ENCODE peak calls at places on chromosomes 6 and 20, in seven cellular contexts. L, U, I, P, Z, T and E are unnamed samples.

GRCh38 chr6:87968435-87969278 is 79.0 kb upstream of the SPACA1 start:
- DNase-seq in L (peak), U (no peak), I (no peak), P (peak), Z (peak), T (peak), E (no peak)

GRCh38 chr6:108690326-108691000 is 129.7 kb downstream of the FOXO3 start:
- DNase-seq in L (no peak), U (peak), I (no peak), P (peak), Z (no peak), T (no peak), E (no peak)

GRCh38 chr6:30683137-30683979 is 3.1 kb downstream of the PPP1R18 start:
- DNase-seq in L (no peak), U (no peak), I (no peak), P (peak), Z (no peak), T (no peak), E (no peak)

GRCh38 chr6:132712366-132712765 is 1.5 kb downstream of the VNN1 start:
- DNase-seq in L (no peak), U (peak), I (no peak), P (peak), Z (no peak), T (no peak), E (no peak)

GRCh38 chr6:111992851-111993250 is 61.1 kb upstream of the CCN6 start:
- DNase-seq in L (no peak), U (peak), I (no peak), P (no peak), Z (no peak), T (no peak), E (no peak)

GRCh38 chr6:121442591-121442990 is 7.1 kb downstream of the GJA1 start:
- DNase-seq in L (no peak), U (no peak), I (no peak), P (no peak), Z (no peak), T (no peak), E (no peak)

GRCh38 chr6:102717737-102718427 is 1324.4 kb downstream of the GRIK2 start:
- DNase-seq in L (peak), U (no peak), I (no peak), P (no peak), Z (no peak), T (no peak), E (peak)

GRCh38 chr20:5570031-5570430 is 180.2 kb upstream of the SHLD1 start:
- DNase-seq in L (no peak), U (no peak), I (no peak), P (no peak), Z (no peak), T (no peak), E (no peak)

GRCh38 chr6:57013501-57013900 is 33.0 kb upstream of the KIAA1586 start:
- DNase-seq in L (no peak), U (peak), I (no peak), P (peak), Z (no peak), T (peak), E (no peak)

GRCh38 chr20:54294094-54294493 is 86.2 kb downstream of the PFDN4 start:
- DNase-seq in L (no peak), U (no peak), I (no peak), P (no peak), Z (no peak), T (no peak), E (no peak)

GRCh38 chr6:17580518-17581048 is 19.5 kb upstream of the FAM8A1 start:
- DNase-seq in L (no peak), U (no peak), I (no peak), P (no peak), Z (peak), T (peak), E (no peak)

GRCh38 chr6:127855542-127856159 is 45.2 kb downstream of the THEMIS start:
- DNase-seq in L (peak), U (peak), I (no peak), P (peak), Z (no peak), T (peak), E (no peak)

GRCh38 chr6:33995046-33995872 is 150.6 kb downstream of the GRM4 start:
- DNase-seq in L (no peak), U (no peak), I (no peak), P (no peak), Z (peak), T (no peak), E (no peak)

GRCh38 chr6:56245903-56246351 is 1.5 kb downstream of the COL21A1 start:
- DNase-seq in L (no peak), U (peak), I (no peak), P (no peak), Z (no peak), T (no peak), E (no peak)

GRCh38 chr6:144321839-144322591 is 36.9 kb downstream of the UTRN start:
- DNase-seq in L (peak), U (peak), I (no peak), P (peak), Z (no peak), T (no peak), E (no peak)

GRCh38 chr20:63540417-63541186 is 3.4 kb upstream of the PTK6 start:
- DNase-seq in L (no peak), U (peak), I (no peak), P (peak), Z (no peak), T (no peak), E (no peak)

GRCh38 chr6:134420638-134421181 is 102.8 kb upstream of the SGK1 start:
- DNase-seq in L (peak), U (peak), I (no peak), P (peak), Z (no peak), T (peak), E (no peak)

GRCh38 chr20:31710423-31711250 is 12.0 kb downstream of the BCL2L1 start:
- DNase-seq in L (no peak), U (no peak), I (no peak), P (no peak), Z (no peak), T (no peak), E (no peak)

DNA sequence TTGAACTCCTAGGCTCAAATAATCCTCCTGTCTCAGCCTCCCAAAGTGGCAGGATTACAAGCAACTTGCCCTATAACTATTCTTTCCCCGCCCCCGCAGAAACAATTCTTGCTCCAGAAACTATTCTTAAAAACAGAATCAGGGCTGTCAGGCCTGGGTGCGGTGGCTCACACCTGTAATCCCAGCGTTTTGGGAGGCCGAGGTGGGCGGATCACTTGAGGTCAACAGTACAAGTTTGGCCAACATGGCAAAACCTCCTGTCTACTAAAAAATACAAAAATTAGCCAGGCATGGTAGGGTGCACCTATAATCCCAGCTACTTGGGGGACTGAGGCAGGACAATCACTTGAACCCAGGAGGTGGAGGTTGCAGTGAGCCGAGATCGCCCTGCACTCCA is 31.2 kb downstream of the SAMHD1 start:
- DNase-seq in L (no peak), U (no peak), I (no peak), P (no peak), Z (no peak), T (no peak), E (no peak)
- H2BK120ac ChIP-seq in L (no peak), U (no peak), I (no peak), P (no peak), Z (no peak), T (no peak), E (no peak)

DNA sequence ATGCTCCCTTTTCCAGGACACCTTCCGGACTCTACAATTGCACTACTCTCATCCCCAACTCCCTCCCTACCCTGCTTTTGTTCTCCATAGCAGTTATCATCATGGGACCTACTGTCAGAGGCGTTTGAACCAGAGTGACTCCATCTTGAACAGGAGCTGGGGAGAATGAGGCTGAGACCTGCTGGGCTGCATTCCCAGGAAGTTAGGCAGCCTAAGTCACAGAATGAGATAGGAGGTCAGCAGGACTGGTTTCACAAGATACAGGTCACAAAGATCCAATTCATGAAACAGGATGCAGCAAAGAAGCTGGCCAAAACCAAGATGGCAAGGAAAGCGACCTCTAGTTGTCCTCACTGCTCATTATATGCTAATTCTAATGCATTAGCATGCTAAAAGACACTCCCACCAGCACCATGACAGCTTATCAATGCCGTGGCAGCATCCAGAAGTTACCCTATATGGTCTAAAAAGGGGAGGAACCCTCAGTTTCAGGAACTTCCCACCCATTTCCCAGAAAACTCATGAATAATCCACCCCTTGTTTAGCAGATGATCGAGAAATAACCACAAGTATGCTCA is 15.7 kb downstream of the SLC13A3 start:
- DNase-seq in L (peak), U (no peak), I (no peak), P (no peak), Z (no peak), T (peak), E (no peak)
- H2BK120ac ChIP-seq in L (no peak), U (no peak), I (no peak), P (no peak), Z (no peak), T (no peak), E (no peak)

GRCh38 chr20:47315339-47315662 is 41.2 kb downstream of the ZMYND8 start:
- DNase-seq in L (peak), U (peak), I (no peak), P (peak), Z (no peak), T (no peak), E (no peak)
- H2BK120ac ChIP-seq in L (no peak), U (peak), I (no peak), P (peak), Z (no peak), T (peak), E (no peak)

DNA sequence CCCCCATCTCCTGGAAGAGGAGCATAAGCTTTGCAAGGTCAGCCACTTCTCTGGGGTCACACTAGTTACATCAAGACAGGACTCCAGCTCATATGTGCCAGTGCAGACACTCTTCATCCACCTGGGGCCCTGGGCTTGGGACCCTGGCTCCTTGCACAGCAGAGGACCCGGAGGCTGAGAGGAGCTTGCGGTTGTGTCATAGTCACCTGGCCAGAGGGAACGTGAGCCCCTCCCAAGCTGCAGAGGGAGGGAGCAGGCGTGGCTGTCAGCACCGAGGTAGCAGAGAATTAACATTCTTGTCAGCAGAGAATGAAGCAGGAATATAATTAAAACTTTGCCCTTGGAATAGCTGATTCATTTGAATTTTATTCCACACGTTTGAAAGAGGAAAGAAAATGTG is 36.7 kb downstream of the BCAS4 start:
- DNase-seq in L (no peak), U (no peak), I (no peak), P (no peak), Z (no peak), T (no peak), E (no peak)
- H2BK120ac ChIP-seq in L (no peak), U (no peak), I (no peak), P (no peak), Z (no peak), T (no peak), E (no peak)

DNA sequence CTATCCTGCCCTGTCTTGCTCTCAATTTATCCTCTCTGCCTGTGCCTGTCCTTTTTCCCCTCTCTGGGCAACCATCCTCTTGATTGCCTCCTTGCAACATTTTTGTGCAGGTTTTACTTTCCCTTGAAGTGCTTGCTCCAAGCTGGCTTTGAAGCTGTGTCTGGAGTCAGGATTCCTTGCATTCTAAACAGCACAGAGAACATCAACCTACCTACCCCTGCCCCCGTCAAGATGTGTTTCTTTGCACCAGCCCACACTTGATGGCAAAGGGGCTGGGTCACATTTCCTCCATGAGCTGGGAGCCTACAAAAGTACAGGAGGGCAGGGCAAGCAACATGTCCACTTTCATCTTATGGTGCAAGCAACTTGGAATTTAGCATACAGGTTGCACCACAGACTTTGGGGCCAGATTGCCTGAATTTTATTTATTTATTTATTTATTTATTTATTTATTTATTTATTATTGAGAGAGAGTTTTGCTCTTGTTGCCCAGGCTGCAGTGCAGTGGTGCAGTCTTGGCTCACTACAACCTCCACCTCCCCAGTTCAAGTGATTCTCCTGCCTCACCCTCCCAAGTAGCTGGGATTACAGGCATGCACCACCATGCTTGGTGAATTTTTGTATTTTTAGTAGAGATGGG is 206.3 kb downstream of the COL19A1 start:
- DNase-seq in L (peak), U (no peak), I (no peak), P (no peak), Z (no peak), T (no peak), E (no peak)
- H2BK120ac ChIP-seq in L (no peak), U (no peak), I (no peak), P (no peak), Z (no peak), T (no peak), E (no peak)

GRCh38 chr6:169189686-169190085 is 64.0 kb downstream of the THBS2 start:
- DNase-seq in L (no peak), U (peak), I (no peak), P (no peak), Z (no peak), T (no peak), E (no peak)
- H2BK120ac ChIP-seq in L (no peak), U (peak), I (no peak), P (no peak), Z (no peak), T (no peak), E (no peak)

GRCh38 chr6:150638765-150639164 is 39.1 kb downstream of the PLEKHG1 start:
- DNase-seq in L (no peak), U (no peak), I (no peak), P (no peak), Z (no peak), T (no peak), E (no peak)
- H2BK120ac ChIP-seq in L (no peak), U (no peak), I (no peak), P (no peak), Z (no peak), T (no peak), E (no peak)